ENCODE peak calls at places on chromosome 9, in eight cellular contexts. I is heart left ventricle, R is choroid plexus epithelial cell, F is uterus, N is HCT116, L is A549, P is AG09309, B is left ventricle myocardium inferior. K is an unnamed sample.

GRCh38 chr9:96382175-96382574 is 1.3 kb downstream of the SLC35D2 start:
- DNase-seq in L (no peak), F (no peak), P (no peak), N (peak; percentile 35), I (no peak), R (no peak), B (no peak), K (no peak)

GRCh38 chr9:112793213-112793810 is 42.8 kb downstream of the SNX30 start:
- DNase-seq in L (peak; percentile 69), R (peak; percentile 72), F (peak; percentile 24), P (no peak), N (peak; percentile 51), B (peak; percentile 54), I (peak; percentile 59), K (no peak)

GRCh38 chr9:80177949-80178480 is 606.2 kb downstream of the TLE4 start:
- DNase-seq in R (no peak), I (no peak), P (no peak), F (no peak), L (no peak), N (no peak), B (no peak), K (no peak)

GRCh38 chr9:77370064-77370463 is 192.7 kb downstream of the VPS13A start:
- DNase-seq in I (no peak), B (no peak), L (no peak), F (no peak), R (no peak), N (no peak), P (no peak), K (no peak)

GRCh38 chr9:94563548-94563947 is 8.7 kb downstream of the PCAT7 start:
- DNase-seq in P (no peak), B (no peak), F (no peak), I (no peak), L (no peak), R (no peak), N (no peak), K (no peak)

GRCh38 chr9:69645488-69645887 is 26.7 kb downstream of the APBA1 start:
- DNase-seq in B (no peak), N (peak; percentile 8), P (no peak), F (no peak), L (no peak), R (no peak), I (no peak), K (peak; percentile 91)

GRCh38 chr9:84371737-84372136 is 31.2 kb upstream of the SLC28A3 start:
- DNase-seq in P (peak; percentile 96), L (no peak), N (no peak), R (peak; percentile 97), I (no peak), B (no peak), F (no peak), K (no peak)

GRCh38 chr9:97046228-97046627 is 7.3 kb upstream of the CTSV start:
- DNase-seq in B (no peak), R (peak; percentile 14), L (peak; percentile 34), P (no peak), I (no peak), F (no peak), N (peak; percentile 83), K (peak; percentile 19)

DNA sequence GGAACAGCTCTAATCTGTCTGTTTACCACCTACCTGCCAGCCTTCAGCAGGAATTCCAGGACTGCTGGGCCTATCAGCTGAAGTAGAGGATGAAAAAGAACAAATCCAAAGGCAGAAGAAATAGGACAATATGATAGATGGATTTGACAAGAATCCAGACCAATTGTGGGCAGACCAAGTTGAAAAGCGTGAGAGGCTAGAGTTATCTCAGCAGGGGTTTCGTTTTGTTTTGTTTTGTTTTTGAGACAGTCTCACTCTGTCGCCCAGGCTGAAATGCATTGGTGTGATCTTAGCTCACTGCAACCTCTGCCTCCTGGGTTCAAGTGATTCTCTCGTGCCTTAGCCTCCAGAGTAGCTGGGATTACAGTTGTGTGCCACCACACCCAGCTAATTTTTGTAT is 113.2 kb downstream of the PALM2AKAP2 start:
- DNase-seq in R (peak; percentile 37), I (no peak), B (no peak), F (no peak), L (no peak), N (no peak), P (no peak), K (no peak)
- TF ChIP-seq CTCF in R (no peak), I (no peak), B (no peak), F (no peak), L (no peak), N (no peak), P (no peak), K (no peak)

GRCh38 chr9:135887021-135887507 is 20.3 kb downstream of the CAMSAP1 start:
- DNase-seq in P (no peak), F (no peak), N (no peak), L (no peak), I (peak; percentile 66), B (peak; percentile 49), R (no peak), K (no peak)

GRCh38 chr9:135887585-135888050 is 19.7 kb downstream of the CAMSAP1 start:
- DNase-seq in R (no peak), N (no peak), L (no peak), F (no peak), B (no peak), P (no peak), I (peak; percentile 36), K (no peak)

GRCh38 chr9:135885100-135885853 is 22.1 kb downstream of the CAMSAP1 start:
- DNase-seq in L (no peak), P (no peak), I (no peak), N (no peak), B (no peak), R (no peak), F (no peak), K (no peak)

GRCh38 chr9:135884328-135885035 is 22.9 kb downstream of the CAMSAP1 start:
- DNase-seq in B (no peak), P (no peak), N (no peak), F (no peak), L (peak; percentile 20), R (peak; percentile 50), I (no peak), K (no peak)

DNA sequence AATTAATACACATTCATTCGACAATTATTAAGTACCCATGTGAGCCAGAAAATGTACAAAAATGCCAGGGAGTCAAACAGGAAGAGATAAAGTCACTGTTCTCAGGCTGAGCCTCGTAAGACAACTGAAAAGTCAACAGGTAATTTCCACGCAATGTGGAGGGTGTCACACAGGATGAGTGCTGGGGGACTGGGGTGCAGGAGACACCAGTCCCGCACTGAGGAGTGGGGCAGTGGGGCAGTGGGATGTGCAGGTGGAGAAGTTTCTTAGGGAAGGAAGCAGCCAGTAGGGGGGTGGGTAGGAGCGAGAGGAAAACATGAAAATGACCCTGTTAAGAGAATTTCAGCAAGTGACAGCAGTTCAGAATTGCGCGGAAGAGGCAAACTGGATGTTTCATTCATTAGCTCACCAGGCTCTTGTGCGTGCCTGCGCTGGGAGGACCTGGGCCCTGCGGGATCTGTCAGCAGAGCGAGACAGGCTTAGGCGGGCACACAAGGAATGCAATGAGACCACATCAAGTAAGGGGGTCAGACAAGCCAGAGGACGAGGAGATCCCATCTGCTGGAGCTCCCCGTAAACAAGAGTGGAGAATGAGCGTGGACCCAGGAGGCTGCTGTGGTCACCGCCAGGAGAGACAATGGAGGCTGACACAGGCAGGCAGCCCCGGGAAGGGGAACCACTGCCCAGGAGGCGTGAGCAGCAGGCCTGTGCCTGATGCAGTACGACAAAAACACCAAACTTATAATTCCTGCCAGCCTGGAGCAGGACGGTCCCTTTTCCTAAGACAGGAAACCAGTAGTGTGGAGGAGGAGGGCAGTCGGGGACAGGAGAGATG is 21.0 kb downstream of the CAMSAP1 start:
- DNase-seq in P (no peak), N (no peak), B (no peak), I (no peak), R (no peak), F (no peak), L (no peak), K (no peak)
- H3K4me3 ChIP-seq in P (no peak overlapping the region), N (no peak overlapping the region), B (peak overlapping the region; percentile 37), I (no peak overlapping the region), R (no peak overlapping the region), F (no peak overlapping the region), L (no peak overlapping the region), K (no peak overlapping the region)

GRCh38 chr9:124859803-124860581 is 1.8 kb downstream of the RPL35 start:
- DNase-seq in I (no peak), F (no peak), B (no peak), N (no peak), L (no peak), P (no peak), R (no peak), K (no peak)

GRCh38 chr9:124858330-124859046 is 3.3 kb downstream of the RPL35 start:
- DNase-seq in R (no peak), B (no peak), N (no peak), I (no peak), P (no peak), L (no peak), F (no peak), K (no peak)

GRCh38 chr9:124863371-124863831 is 1.5 kb downstream of the ARPC5L start:
- DNase-seq in L (no peak), F (no peak), R (no peak), B (no peak), N (no peak), I (no peak), P (no peak), K (no peak)

GRCh38 chr9:124860582-124861341 is 995 bp downstream of the RPL35 start:
- DNase-seq in R (no peak), F (no peak), N (no peak), B (no peak), I (no peak), L (no peak), P (no peak), K (no peak)

DNA sequence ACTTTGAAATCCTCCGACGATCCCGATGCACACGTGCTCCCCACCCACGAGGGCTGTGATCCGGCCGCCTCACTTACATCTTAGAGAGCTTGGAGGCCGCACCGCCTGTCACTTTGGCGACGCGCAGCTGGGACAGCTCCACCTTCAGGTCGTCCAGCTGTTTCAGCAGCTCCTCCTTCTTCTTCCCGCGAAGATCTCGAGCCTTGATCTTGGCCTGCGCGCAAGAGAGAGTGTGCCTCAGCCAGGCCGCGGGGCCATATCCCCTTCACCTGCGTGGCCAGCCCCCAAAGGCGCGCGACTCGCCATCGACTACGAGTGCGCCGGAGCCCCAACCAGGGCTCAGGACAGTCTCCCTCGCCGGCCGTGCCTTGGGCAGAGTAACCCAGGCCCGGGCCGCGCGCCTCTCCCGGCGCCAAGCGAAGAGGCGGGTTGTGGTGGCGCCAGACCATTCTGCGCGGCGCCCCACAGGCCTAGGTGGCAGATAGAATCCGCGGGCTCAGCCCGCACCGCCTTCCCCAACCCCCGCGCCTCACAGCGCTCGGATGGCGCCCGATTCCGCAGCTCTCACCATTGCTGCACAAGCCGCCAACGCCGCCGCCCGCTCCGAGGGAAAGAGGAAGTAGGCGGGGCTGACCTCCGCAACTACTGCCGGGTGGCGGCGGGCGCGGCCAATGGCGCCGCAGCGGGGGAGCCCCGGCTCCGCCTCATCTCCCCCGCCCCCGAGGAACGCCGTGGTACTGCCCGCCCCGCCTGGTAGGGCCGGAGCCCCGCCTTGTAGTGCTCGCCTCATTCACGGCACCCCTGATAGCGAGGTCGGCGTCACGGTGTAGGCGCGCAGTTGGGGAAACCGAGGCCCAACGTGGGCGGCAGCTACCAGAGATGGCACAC is at the start of the genes ARPC5L and RPL35:
- DNase-seq in L (peak; percentile 94), B (peak; percentile 94), N (peak; percentile 83), R (peak; percentile 96), I (peak; percentile 96), F (peak; percentile 93), P (peak; percentile 64), K (peak; percentile 67)
- TF ChIP-seq CTCF in L (no peak), B (no peak), N (peak; percentile 15), R (peak; percentile 40), I (peak; percentile 21), F (no peak), P (peak; percentile 32), K (peak; percentile 29)

GRCh38 chr9:131482343-131483006 is 20.2 kb upstream of the POMT1 start:
- DNase-seq in R (no peak), B (no peak), N (no peak), I (no peak), F (no peak), L (no peak), P (no peak), K (no peak)

GRCh38 chr9:131483319-131484050 is 19.2 kb upstream of the POMT1 start:
- DNase-seq in R (no peak), P (no peak), B (peak; percentile 75), F (no peak), L (no peak), N (no peak), I (peak; percentile 89), K (no peak)

GRCh38 chr9:131484560-131485185 is 18.0 kb upstream of the POMT1 start:
- DNase-seq in P (no peak), B (no peak), I (no peak), N (no peak), L (no peak), R (no peak), F (no peak), K (no peak)

GRCh38 chr9:131485206-131485605 is 17.5 kb upstream of the POMT1 start:
- DNase-seq in B (no peak), P (no peak), R (no peak), N (no peak), I (no peak), F (no peak), L (no peak), K (no peak)

GRCh38 chr9:131484051-131484445 is 18.7 kb upstream of the POMT1 start:
- DNase-seq in R (no peak), N (no peak), L (no peak), P (no peak), B (no peak), F (no peak), I (no peak), K (no peak)
- H3K4me3 ChIP-seq in R (no peak overlapping the region), N (no peak overlapping the region), L (no peak overlapping the region), P (no peak overlapping the region), B (peak overlapping the region; percentile 59), F (no peak overlapping the region), I (no peak overlapping the region), K (no peak overlapping the region)